ENCODE peak calls at places on chromosomes 12 and 14, in six cellular contexts. Y is CD8-positive, alpha-beta T cell; U is stimulated activated CD4-positive, alpha-beta T cell treated with anti-CD3 and anti-CD28 coated beads, Interleukin-12 subunit alpha, Interleukin-12 subunit beta, amount 100 ng/mL, for 48 hours; E is breast epithelium; Z is activated CD4-positive, CD25-positive, alpha-beta regulatory T cell treated with anti-CD3 and anti-CD28 coated beads, Interleukin-2, amount 50 U/mL, for 72 hours; I is occipital lobe. J is an unnamed sample.

GRCh38 chr12:29519585-29520182 is 22.2 kb upstream of the OVCH1 start:
- DNase-seq in Y (no peak), U (no peak), E (no peak), Z (no peak), I (no peak), J (peak)

GRCh38 chr14:53845813-53846693 is 110.6 kb downstream of the BMP4 start:
- DNase-seq in Y (no peak), U (no peak), E (no peak), Z (no peak), I (no peak), J (no peak)

GRCh38 chr14:58703149-58703509 is 65.4 kb downstream of the DACT1 start:
- DNase-seq in Y (no peak), U (no peak), E (no peak), Z (no peak), I (no peak), J (no peak)

GRCh38 chr12:26245175-26245942 is 50.0 kb downstream of the SSPN start:
- DNase-seq in Y (no peak), U (no peak), E (no peak), Z (no peak), I (no peak), J (no peak)

GRCh38 chr14:45198551-45198950 is 54.5 kb downstream of the MIS18BP1 start:
- DNase-seq in Y (no peak), U (no peak), E (no peak), Z (no peak), I (no peak), J (peak)

GRCh38 chr12:105995986-105996385 is 142.8 kb downstream of the NUAK1 start:
- DNase-seq in Y (no peak), U (no peak), E (no peak), Z (no peak), I (no peak), J (no peak)

GRCh38 chr12:75488553-75488952 is 8.0 kb downstream of the GLIPR1 start:
- DNase-seq in Y (no peak), U (no peak), E (no peak), Z (no peak), I (no peak), J (peak)

GRCh38 chr12:80186727-80187217 is 87.4 kb downstream of the OTOGL start:
- DNase-seq in Y (no peak), U (no peak), E (no peak), Z (no peak), I (peak), J (peak)

GRCh38 chr14:87896393-87897380 is 96.3 kb downstream of the GALC start:
- DNase-seq in Y (no peak), U (no peak), E (no peak), Z (no peak), I (no peak), J (peak)

GRCh38 chr14:22780105-22780679 is 13.7 kb downstream of the OXA1L start:
- DNase-seq in Y (no peak), U (no peak), E (no peak), Z (no peak), I (no peak), J (no peak)

GRCh38 chr12:49206389-49206788 is 17.5 kb upstream of the TUBA1A start:
- DNase-seq in Y (no peak), U (no peak), E (no peak), Z (no peak), I (no peak), J (no peak)

GRCh38 chr12:85155791-85156190 is 119.6 kb downstream of the LRRIQ1 start:
- DNase-seq in Y (no peak), U (no peak), E (no peak), Z (no peak), I (no peak), J (no peak)

GRCh38 chr12:115174928-115175327 is 491.0 kb upstream of the TBX3 start:
- DNase-seq in Y (no peak), U (no peak), E (no peak), Z (no peak), I (no peak), J (no peak)

GRCh38 chr12:69837191-69838085 is 12.4 kb downstream of the MYRFL start:
- DNase-seq in Y (no peak), U (no peak), E (no peak), Z (no peak), I (no peak), J (no peak)

GRCh38 chr12:129696952-129697351 is 206.9 kb downstream of the TMEM132D start:
- DNase-seq in Y (no peak), U (no peak), E (no peak), Z (no peak), I (no peak), J (no peak)

GRCh38 chr14:79246200-79246599 is 965.1 kb downstream of the DIO2 start:
- DNase-seq in Y (no peak), U (no peak), E (no peak), Z (no peak), I (no peak), J (no peak)

GRCh38 chr12:121214171-121214777 is 4.3 kb downstream of the P2RX4 start:
- DNase-seq in Y (no peak), U (no peak), E (no peak), Z (no peak), I (no peak), J (peak)

GRCh38 chr12:8088574-8088973 is 6.5 kb downstream of the NECAP1 start:
- DNase-seq in Y (peak), U (no peak), E (no peak), Z (no peak), I (no peak), J (no peak)

GRCh38 chr14:21382886-21383847 is 652 bp downstream of the SUPT16H start:
- DNase-seq in Y (peak), U (peak), E (no peak), Z (peak), I (peak), J (peak)

J was measured in AG08395.